ENCODE peak calls at places on chromosomes 2 and 18, in nine cellular contexts. A is fibroblast of lung; V is H4; M is NCI-H1417 treated with DMSO at 0.1 percent for 48 hours; N is iris pigment epithelial cell; T is activated effector memory CD4-positive, alpha-beta T cell treated with anti-CD3 and anti-CD28 coated beads, Interleukin-2, amount 50 U/mL, for 16 hours; O is T-helper 2 cell; G is NCI-H2171; E is GF-D8. Z is an unnamed sample.

GRCh38 chr2:241272298-241272721 is 43.2 kb downstream of the HDLBP start:
- DNase-seq in A (peak; percentile 14), M (no peak), E (no peak), O (no peak), T (no peak), V (no peak), N (no peak), G (no peak), Z (no peak)

GRCh38 chr2:160308476-160308875 is 108.4 kb upstream of the ITGB6 start:
- DNase-seq in T (no peak), O (no peak), V (no peak), M (no peak), E (no peak), G (no peak), A (no peak), N (no peak), Z (no peak)

GRCh38 chr2:11631462-11631861 is 38.5 kb downstream of the NTSR2 start:
- DNase-seq in A (no peak), V (no peak), M (no peak), E (no peak), N (no peak), T (no peak), G (no peak), O (no peak), Z (no peak)

GRCh38 chr2:17558053-17558452 is 17.6 kb downstream of the VSNL1 start:
- DNase-seq in A (peak; percentile 60), V (no peak), O (no peak), E (no peak), M (no peak), N (peak; percentile 9), T (no peak), G (no peak), Z (no peak)

GRCh38 chr2:45390433-45390832 is 220.6 kb downstream of the SRBD1 start:
- DNase-seq in O (no peak), M (no peak), T (no peak), E (no peak), G (no peak), A (no peak), N (no peak), V (no peak), Z (no peak)

GRCh38 chr2:158191076-158191566 is 89.4 kb downstream of the UPP2 start:
- DNase-seq in A (peak; percentile 58), V (peak; percentile 48), E (no peak), G (no peak), O (no peak), N (peak; percentile 15), T (no peak), M (no peak), Z (no peak)

GRCh38 chr2:218997730-218998129 is 4.5 kb upstream of the CRYBA2 start:
- DNase-seq in T (no peak), G (peak; percentile 45), N (no peak), E (no peak), M (no peak), O (no peak), A (no peak), V (no peak), Z (no peak)

GRCh38 chr2:219059375-219059724 is 1.4 kb downstream of the IHH start:
- DNase-seq in E (no peak), M (no peak), G (no peak), N (no peak), V (no peak), A (no peak), T (no peak), O (no peak), Z (no peak)

GRCh38 chr18:40698129-40698528 is 1256.9 kb upstream of the PIK3C3 start:
- DNase-seq in E (no peak), T (no peak), O (no peak), V (no peak), G (no peak), N (no peak), A (no peak), M (no peak), Z (no peak)

GRCh38 chr2:25204190-25204838 is 35.9 kb upstream of the POMC start:
- DNase-seq in M (no peak), N (no peak), O (no peak), T (no peak), A (no peak), G (no peak), E (no peak), V (no peak), Z (no peak)